ENCODE peak calls at places on chromosome 6, in six cellular contexts. W is MM.1S, F is neural progenitor cell, L is hepatocyte, T is A673, S is K562. K is an unnamed sample.

GRCh38 chr6:18390476-18390875 is 3.3 kb downstream of the RNF144B start:
- DNase-seq in T (no peak), W (peak), F (no peak), L (no peak), S (no peak), K (no peak)

GRCh38 chr6:357261-357790 is 34.2 kb upstream of the IRF4 start:
- DNase-seq in L (no peak), S (no peak), W (no peak), T (no peak), F (no peak), K (no peak)

GRCh38 chr6:107361568-107362270 is 97.6 kb downstream of the PDSS2 start:
- DNase-seq in T (no peak), F (peak), S (no peak), W (no peak), L (no peak), K (no peak)

GRCh38 chr6:66103954-66104353 is 396.9 kb upstream of the EYS start:
- DNase-seq in T (no peak), W (no peak), F (no peak), S (no peak), L (no peak), K (no peak)

GRCh38 chr6:138493413-138493812 is 5.9 kb downstream of the NHSL1 start:
- DNase-seq in T (peak), W (no peak), L (peak), F (peak), S (no peak), K (no peak)

GRCh38 chr6:168674595-168674994 is 233.6 kb downstream of the SMOC2 start:
- DNase-seq in S (no peak), T (no peak), F (no peak), W (no peak), L (no peak), K (no peak)

GRCh38 chr6:135195522-135195921 is 14.4 kb downstream of the MYB start:
- DNase-seq in W (no peak), F (no peak), S (no peak), L (no peak), T (no peak), K (peak)

GRCh38 chr6:72386324-72386723 is 235.5 kb upstream of the KCNQ5 start:
- DNase-seq in F (no peak), L (no peak), T (no peak), S (no peak), W (no peak), K (no peak)

GRCh38 chr6:17219098-17219497 is 62.1 kb upstream of the RBM24 start:
- DNase-seq in S (no peak), F (no peak), T (no peak), W (no peak), L (no peak), K (no peak)

GRCh38 chr6:75188221-75188620 is 17.6 kb downstream of the COL12A1 start:
- DNase-seq in F (no peak), W (no peak), T (no peak), L (no peak), S (no peak), K (no peak)

GRCh38 chr6:54980511-54981275 is 134.1 kb downstream of the FAM83B start:
- DNase-seq in S (no peak), W (no peak), T (peak), L (no peak), F (no peak), K (no peak)

GRCh38 chr6:136317023-136317649 is 27.5 kb upstream of the BCLAF1 start:
- DNase-seq in W (peak), L (peak), F (peak), T (peak), S (peak), K (peak)

GRCh38 chr6:111573892-111574800 is 31.5 kb downstream of the TRAF3IP2 start:
- DNase-seq in L (no peak), S (no peak), F (no peak), W (no peak), T (peak), K (no peak)

GRCh38 chr6:16546851-16547250 is 214.4 kb downstream of the ATXN1 start:
- DNase-seq in L (no peak), T (no peak), F (no peak), W (no peak), S (no peak), K (no peak)

GRCh38 chr6:55963301-55963700 is 87.9 kb upstream of the BMP5 start:
- DNase-seq in F (no peak), L (no peak), T (peak), S (no peak), W (no peak), K (no peak)

GRCh38 chr6:26545617-26546016 is 7.5 kb downstream of the HMGN4 start:
- DNase-seq in S (no peak), W (no peak), F (no peak), T (no peak), L (no peak), K (no peak)

GRCh38 chr6:154909821-154910220 is 85.3 kb upstream of the TIAM2 start:
- DNase-seq in S (no peak), W (no peak), T (peak), L (no peak), F (peak), K (no peak)

GRCh38 chr6:159762681-159763293 is 942 bp downstream of the ACAT2 start:
- DNase-seq in F (peak), S (peak), L (peak), T (no peak), W (peak), K (peak)

GRCh38 chr6:38078671-38079070 is 259.1 kb downstream of the ZFAND3 start:
- DNase-seq in S (no peak), L (no peak), W (no peak), F (no peak), T (no peak), K (no peak)

GRCh38 chr6:135866445-135867143 is 15.1 kb downstream of the PDE7B start:
- DNase-seq in F (no peak), T (no peak), S (no peak), W (no peak), L (no peak), K (no peak)

GRCh38 chr6:13273202-13273930 is 55.0 kb downstream of the TBC1D7 start:
- DNase-seq in F (no peak), L (no peak), T (no peak), W (no peak), S (peak), K (no peak)

GRCh38 chr6:36024154-36024760 is at the start of gene SLC26A8:
- DNase-seq in T (no peak), L (peak), S (no peak), W (no peak), F (peak), K (no peak)

GRCh38 chr6:26300828-26301227 is 64.2 kb upstream of the BTN3A2 start:
- DNase-seq in W (no peak), S (no peak), T (no peak), L (no peak), F (no peak), K (no peak)

GRCh38 chr6:6003334-6004146 is 3.2 kb downstream of the NRN1 start:
- DNase-seq in S (no peak), T (peak), W (peak), L (no peak), F (peak), K (no peak)
- TF ChIP-seq EZH2 in S (no peak), T (no peak), W (no peak), L (peak), F (peak), K (no peak)

GRCh38 chr6:106360989-106361430 is 493 bp downstream of the CRYBG1 start:
- DNase-seq in T (peak), S (no peak), W (no peak), F (peak), L (peak), K (no peak)
- TF ChIP-seq EZH2 in T (peak), S (no peak), W (no peak), F (peak), L (no peak), K (no peak)

GRCh38 chr6:44039839-44040350 is 87.4 kb downstream of the MRPL14 start:
- DNase-seq in S (no peak), L (no peak), F (no peak), W (no peak), T (no peak), K (no peak)

GRCh38 chr6:44043036-44043478 is 84.2 kb downstream of the MRPL14 start:
- DNase-seq in L (peak), F (no peak), W (no peak), T (no peak), S (no peak), K (peak)

GRCh38 chr6:44042261-44043035 is 84.8 kb downstream of the MRPL14 start:
- DNase-seq in W (no peak), S (peak), T (no peak), L (no peak), F (no peak), K (no peak)

GRCh38 chr6:44040786-44041185 is 86.5 kb downstream of the MRPL14 start:
- DNase-seq in S (no peak), W (no peak), T (no peak), F (no peak), L (no peak), K (no peak)

GRCh38 chr6:44041461-44042260 is 85.6 kb downstream of the MRPL14 start:
- DNase-seq in F (no peak), S (peak), W (no peak), T (peak), L (peak), K (peak)
- TF ChIP-seq EZH2 in F (no peak), S (no peak), W (no peak), T (no peak), L (no peak), K (no peak)

DNA sequence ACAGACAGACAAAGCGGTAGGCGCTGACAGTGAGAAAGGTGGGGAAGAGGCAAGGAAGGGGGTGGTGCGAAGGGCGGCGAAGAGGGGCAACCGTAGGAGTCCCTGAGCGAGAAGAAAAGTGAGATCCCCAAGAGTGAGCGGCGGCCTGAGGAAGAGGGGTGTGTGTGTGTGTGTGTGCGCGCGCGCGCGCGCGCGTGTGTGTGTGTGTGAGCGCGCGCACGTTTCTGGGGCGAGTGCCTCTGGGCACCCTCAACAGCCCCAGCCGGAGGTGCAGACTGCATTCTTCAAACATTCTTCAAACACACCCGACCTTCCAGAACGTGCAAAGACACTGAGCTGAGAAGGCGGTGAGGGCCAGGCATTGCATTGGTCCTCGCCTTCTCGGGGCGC is 76.2 kb upstream of the FOXP4 start:
- DNase-seq in L (peak), F (peak), W (no peak), S (no peak), T (peak), K (no peak)
- TF ChIP-seq EZH2 in L (peak), F (no peak), W (no peak), S (no peak), T (no peak), K (no peak)

GRCh38 chr6:45419574-45420082 is 41.9 kb upstream of the SUPT3H start:
- DNase-seq in F (peak), S (no peak), T (peak), W (peak), L (peak), K (no peak)

GRCh38 chr6:45421700-45422540 is 44.2 kb upstream of the SUPT3H start:
- DNase-seq in L (peak), F (peak), S (peak), T (peak), W (peak), K (peak)

GRCh38 chr6:45422541-45423110 is 44.9 kb upstream of the SUPT3H start:
- DNase-seq in S (no peak), L (peak), W (peak), T (peak), F (peak), K (peak)

GRCh38 chr6:45420909-45421699 is 43.4 kb upstream of the SUPT3H start:
- DNase-seq in T (peak), L (peak), S (peak), W (no peak), F (no peak), K (no peak)

GRCh38 chr6:45420083-45420908 is 42.6 kb upstream of the SUPT3H start:
- DNase-seq in F (peak), W (peak), T (peak), L (peak), S (no peak), K (no peak)
- TF ChIP-seq EZH2 in F (peak), W (no peak), T (no peak), L (peak), S (no peak), K (no peak)

DNA sequence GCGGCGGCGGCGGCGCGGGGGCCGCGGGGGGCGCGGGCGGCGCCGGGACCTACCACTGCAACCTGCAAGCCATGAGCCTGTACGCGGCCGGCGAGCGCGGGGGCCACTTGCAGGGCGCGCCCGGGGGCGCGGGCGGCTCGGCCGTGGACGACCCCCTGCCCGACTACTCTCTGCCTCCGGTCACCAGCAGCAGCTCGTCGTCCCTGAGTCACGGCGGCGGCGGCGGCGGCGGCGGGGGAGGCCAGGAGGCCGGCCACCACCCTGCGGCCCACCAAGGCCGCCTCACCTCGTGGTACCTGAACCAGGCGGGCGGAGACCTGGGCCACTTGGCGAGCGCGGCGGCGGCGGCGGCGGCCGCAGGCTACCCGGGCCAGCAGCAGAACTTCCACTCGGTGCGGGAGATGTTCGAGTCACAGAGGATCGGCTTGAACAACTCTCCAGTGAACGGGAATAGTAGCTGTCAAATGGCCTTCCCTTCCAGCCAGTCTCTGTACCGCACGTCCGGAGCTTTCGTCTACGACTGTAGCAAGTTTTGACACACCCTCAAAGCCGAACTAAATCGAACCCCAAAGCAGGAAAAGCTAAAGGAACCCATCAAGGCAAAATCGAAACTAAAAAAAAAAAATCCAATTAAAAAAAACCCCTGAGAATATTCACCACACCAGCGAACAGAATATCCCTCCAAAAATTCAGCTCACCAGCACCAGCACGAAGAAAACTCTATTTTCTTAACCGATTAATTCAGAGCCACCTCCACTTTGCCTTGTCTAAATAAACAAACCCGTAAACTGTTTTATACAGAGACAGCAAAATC is 2.1 kb downstream of the FOXC1 start:
- DNase-seq in W (no peak), T (peak), L (no peak), S (no peak), F (peak), K (no peak)
- TF ChIP-seq EZH2 in W (no peak), T (peak), L (peak), S (no peak), F (peak), K (no peak)

GRCh38 chr6:43509984-43510826 is at the start of gene LRRC73:
- DNase-seq in T (peak), F (peak), S (peak), L (peak), W (peak), K (peak)
- TF ChIP-seq EZH2 in T (no peak), F (peak), S (no peak), L (no peak), W (no peak), K (no peak)

GRCh38 chr6:150145427-150145826 is 2.6 kb downstream of the PPP1R14C start:
- DNase-seq in T (no peak), F (no peak), L (no peak), S (no peak), W (no peak), K (no peak)

GRCh38 chr6:150142304-150142656 is 564 bp upstream of the PPP1R14C start:
- DNase-seq in F (peak), W (no peak), L (no peak), S (no peak), T (peak), K (no peak)

GRCh38 chr6:150142657-150143501 is at the start of gene PPP1R14C:
- DNase-seq in T (peak), F (peak), S (peak), W (no peak), L (peak), K (no peak)

GRCh38 chr6:150144294-150144868 is 1.5 kb downstream of the PPP1R14C start:
- DNase-seq in F (no peak), S (no peak), L (no peak), W (no peak), T (no peak), K (no peak)

GRCh38 chr6:150143521-150144293 is 863 bp downstream of the PPP1R14C start:
- DNase-seq in F (peak), W (no peak), S (peak), T (peak), L (no peak), K (no peak)
- TF ChIP-seq EZH2 in F (peak), W (no peak), S (no peak), T (peak), L (peak), K (no peak)